ENCODE peak calls at places on chromosomes 1 and 21, in six cellular contexts. T is activated naive CD4-positive, alpha-beta T cell treated with anti-CD3 and anti-CD28 coated beads, Interleukin-2, amount 10 ng/mL, durations not matched to agents 7 days and 5 days; W is caudate nucleus; K is NCI-H2171; V is retina; E is MM.1S. F is an unnamed sample.

GRCh38 chr1:224273651-224274050 is 56.3 kb downstream of the NVL start:
- DNase-seq in W (no peak), K (no peak), E (no peak), V (no peak), T (no peak), F (no peak)

GRCh38 chr1:184188091-184188490 is 136.6 kb downstream of the TSEN15 start:
- DNase-seq in W (no peak), V (no peak), T (no peak), E (no peak), K (no peak), F (no peak)

GRCh38 chr1:227016990-227017389 is 76.9 kb downstream of the COQ8A start:
- DNase-seq in E (no peak), V (no peak), K (no peak), W (no peak), T (no peak), F (no peak)

GRCh38 chr1:217524787-217525520 is 105.9 kb downstream of the GPATCH2 start:
- DNase-seq in E (no peak), W (no peak), T (no peak), V (no peak), K (no peak), F (no peak)

GRCh38 chr1:154878371-154879355 is 8.6 kb upstream of the KCNN3 start:
- DNase-seq in V (peak), E (peak), W (no peak), K (peak), T (peak), F (peak)

GRCh38 chr1:245807306-245807705 is 652.5 kb downstream of the KIF26B start:
- DNase-seq in E (no peak), K (no peak), T (no peak), V (no peak), W (no peak), F (peak)

GRCh38 chr1:75785320-75785963 is 614 bp upstream of the RABGGTB start:
- DNase-seq in K (no peak), W (no peak), V (no peak), E (no peak), T (no peak), F (no peak)

GRCh38 chr1:33111965-33112364 is 31.0 kb downstream of the AZIN2 start:
- DNase-seq in E (peak), W (no peak), T (no peak), V (no peak), K (peak), F (no peak)

GRCh38 chr1:24914226-24915069 is 15.6 kb downstream of the RUNX3 start:
- DNase-seq in V (peak), T (no peak), K (no peak), W (no peak), E (no peak), F (peak)

GRCh38 chr1:90987860-90988259 is 34.0 kb downstream of the ZNF644 start:
- DNase-seq in W (no peak), V (no peak), E (no peak), K (no peak), T (no peak), F (no peak)

GRCh38 chr1:33181038-33181861 is 593 bp downstream of the TRIM62 start:
- DNase-seq in T (peak), K (peak), V (peak), W (no peak), E (no peak), F (no peak)

GRCh38 chr1:171279234-171279633 is 30.9 kb downstream of the FMO1 start:
- DNase-seq in V (no peak), K (no peak), W (no peak), T (no peak), E (no peak), F (no peak)

GRCh38 chr1:89873250-89873649 is 52.4 kb downstream of the LRRC8D start:
- DNase-seq in V (no peak), E (no peak), W (no peak), K (no peak), T (no peak), F (no peak)

GRCh38 chr1:51296379-51297357 is 33.7 kb downstream of the TTC39A start:
- DNase-seq in V (peak), K (peak), E (peak), T (peak), W (peak), F (peak)

GRCh38 chr1:85448358-85448757 is 16.6 kb downstream of the DDAH1 start:
- DNase-seq in W (no peak), K (no peak), E (no peak), T (no peak), V (no peak), F (no peak)

GRCh38 chr1:24503003-24503751 is 541 bp downstream of the RCAN3 start:
- DNase-seq in T (no peak), E (peak), W (no peak), V (peak), K (peak), F (no peak)

GRCh38 chr1:178389441-178389840 is 107.3 kb downstream of the CLEC20A start:
- DNase-seq in W (no peak), K (no peak), T (no peak), E (no peak), V (no peak), F (no peak)

GRCh38 chr1:39835110-39835509 is 46.4 kb upstream of the BMP8B start:
- DNase-seq in T (no peak), W (no peak), K (no peak), V (no peak), E (no peak), F (no peak)

GRCh38 chr1:25610822-25611630 is 5.6 kb upstream of the MAN1C1 start:
- DNase-seq in E (no peak), T (peak), W (no peak), K (no peak), V (no peak), F (no peak)

GRCh38 chr1:196409586-196409985 is 198.7 kb downstream of the KCNT2 start:
- DNase-seq in W (no peak), E (no peak), V (no peak), T (no peak), K (no peak), F (no peak)

GRCh38 chr21:45542242-45542666 is at the start of gene SLC19A1:
- DNase-seq in K (peak), W (no peak), T (peak), E (peak), V (no peak), F (no peak)

GRCh38 chr1:63454269-63454668 is 68.8 kb downstream of the ITGB3BP start:
- DNase-seq in T (no peak), E (no peak), K (no peak), V (no peak), W (no peak), F (peak)

GRCh38 chr1:119712342-119713038 is 756 bp downstream of the PHGDH start:
- DNase-seq in W (peak), T (peak), V (peak), E (peak), K (peak), F (peak)

GRCh38 chr1:151457911-151458882 is 1.1 kb downstream of the POGZ start:
- DNase-seq in V (peak), K (peak), E (peak), W (peak), T (peak), F (peak)

GRCh38 chr1:36879613-36880012 is 154.7 kb downstream of the GRIK3 start:
- DNase-seq in T (no peak), E (no peak), V (no peak), W (no peak), K (no peak), F (no peak)

GRCh38 chr1:225437710-225438437 is 10.0 kb upstream of the LBR start:
- DNase-seq in T (no peak), K (no peak), V (no peak), W (no peak), E (no peak), F (no peak)

F was measured in astrocyte of the cerebellum.